ENCODE peak calls at places on chromosomes 11 and 22, in eight cellular contexts. Z is HCT116; D is H9; E is endodermal cell; S is brain microvascular endothelial cell; G is ascending aorta; W is foreskin fibroblast; Q is CD4-positive, alpha-beta T cell. V is an unnamed sample.

GRCh38 chr22:17368727-17369552 is at the start of gene CECR2:
- DNase-seq in E (peak; percentile 93), G (no peak), W (peak; percentile 28), D (peak; percentile 86), Q (no peak), S (no peak), Z (peak; percentile 34), V (no peak)

GRCh38 chr11:120710354-120711187 is 199.0 kb downstream of the GRIK4 start:
- DNase-seq in G (no peak), Q (no peak), E (peak; percentile 79), S (peak; percentile 83), Z (peak; percentile 41), D (peak; percentile 69), W (peak; percentile 96), V (peak; percentile 47)

GRCh38 chr11:88553204-88553603 is 215.7 kb upstream of the CTSC start:
- DNase-seq in E (no peak), S (peak; percentile 28), D (no peak), W (peak; percentile 74), Z (no peak), Q (no peak), G (no peak), V (no peak)

GRCh38 chr11:34149274-34149673 is 43.8 kb downstream of the NAT10 start:
- DNase-seq in E (no peak), S (no peak), W (no peak), D (no peak), Z (no peak), G (no peak), Q (no peak), V (no peak)

GRCh38 chr11:132844956-132845355 is 687.3 kb downstream of the OPCML start:
- DNase-seq in E (no peak), S (peak; percentile 91), Z (no peak), D (no peak), G (no peak), W (peak; percentile 89), Q (no peak), V (no peak)

GRCh38 chr11:109486129-109486528 is 64.1 kb downstream of the C11orf87 start:
- DNase-seq in W (no peak), G (no peak), Z (no peak), Q (no peak), S (no peak), D (no peak), E (no peak), V (no peak)

GRCh38 chr11:117070016-117070415 is 28.2 kb downstream of the SIK3 start:
- DNase-seq in Z (no peak), G (no peak), E (no peak), S (no peak), W (peak; percentile 54), Q (no peak), D (no peak), V (no peak)

GRCh38 chr11:85810871-85811611 is at the start of gene SYTL2:
- DNase-seq in D (peak; percentile 82), Z (no peak), E (peak; percentile 93), Q (peak; percentile 66), S (peak; percentile 18), G (peak; percentile 85), W (peak; percentile 79), V (peak; percentile 58)

GRCh38 chr11:69437001-69437875 is 44.2 kb upstream of the LINC01488 start:
- DNase-seq in E (peak; percentile 94), S (no peak), D (peak; percentile 89), W (no peak), Z (no peak), Q (no peak), G (no peak), V (no peak)

GRCh38 chr11:45665206-45665932 is at the start of gene CHST1:
- DNase-seq in G (peak; percentile 85), S (no peak), D (peak; percentile 51), Q (no peak), E (peak; percentile 76), Z (no peak), W (peak; percentile 59), V (peak; percentile 87)

GRCh38 chr11:128615612-128616011 is 28.3 kb upstream of the ETS1 start:
- DNase-seq in W (no peak), E (peak; percentile 42), Z (no peak), D (no peak), S (no peak), Q (no peak), G (no peak), V (no peak)

GRCh38 chr11:46247090-46247489 is 30.4 kb upstream of the CREB3L1 start:
- DNase-seq in W (peak; percentile 63), S (no peak), G (no peak), Q (no peak), D (no peak), E (no peak), Z (no peak), V (no peak)

GRCh38 chr11:11177156-11177808 is 175.8 kb downstream of the CSNK2A3 start:
- DNase-seq in G (no peak), W (no peak), E (no peak), S (no peak), Q (no peak), D (no peak), Z (no peak), V (no peak)

GRCh38 chr11:119885067-119885466 is 156.1 kb upstream of the NECTIN1 start:
- DNase-seq in G (no peak), W (no peak), D (no peak), S (no peak), Q (no peak), Z (no peak), E (no peak), V (no peak)

GRCh38 chr22:35868938-35869337 is 151.3 kb downstream of the APOL5 start:
- DNase-seq in W (no peak), D (no peak), E (no peak), Q (no peak), Z (no peak), G (no peak), S (peak; percentile 11), V (no peak)

GRCh38 chr22:49540084-49540483 is 287.6 kb downstream of the BRD1 start:
- DNase-seq in W (no peak), S (no peak), Q (no peak), D (no peak), E (peak; percentile 15), G (peak; percentile 24), Z (no peak), V (peak; percentile 5)
- TF ChIP-seq CTCF in W (no peak), S (no peak), Q (no peak), D (no peak), E (no peak), G (no peak), Z (no peak), V (no peak)

DNA sequence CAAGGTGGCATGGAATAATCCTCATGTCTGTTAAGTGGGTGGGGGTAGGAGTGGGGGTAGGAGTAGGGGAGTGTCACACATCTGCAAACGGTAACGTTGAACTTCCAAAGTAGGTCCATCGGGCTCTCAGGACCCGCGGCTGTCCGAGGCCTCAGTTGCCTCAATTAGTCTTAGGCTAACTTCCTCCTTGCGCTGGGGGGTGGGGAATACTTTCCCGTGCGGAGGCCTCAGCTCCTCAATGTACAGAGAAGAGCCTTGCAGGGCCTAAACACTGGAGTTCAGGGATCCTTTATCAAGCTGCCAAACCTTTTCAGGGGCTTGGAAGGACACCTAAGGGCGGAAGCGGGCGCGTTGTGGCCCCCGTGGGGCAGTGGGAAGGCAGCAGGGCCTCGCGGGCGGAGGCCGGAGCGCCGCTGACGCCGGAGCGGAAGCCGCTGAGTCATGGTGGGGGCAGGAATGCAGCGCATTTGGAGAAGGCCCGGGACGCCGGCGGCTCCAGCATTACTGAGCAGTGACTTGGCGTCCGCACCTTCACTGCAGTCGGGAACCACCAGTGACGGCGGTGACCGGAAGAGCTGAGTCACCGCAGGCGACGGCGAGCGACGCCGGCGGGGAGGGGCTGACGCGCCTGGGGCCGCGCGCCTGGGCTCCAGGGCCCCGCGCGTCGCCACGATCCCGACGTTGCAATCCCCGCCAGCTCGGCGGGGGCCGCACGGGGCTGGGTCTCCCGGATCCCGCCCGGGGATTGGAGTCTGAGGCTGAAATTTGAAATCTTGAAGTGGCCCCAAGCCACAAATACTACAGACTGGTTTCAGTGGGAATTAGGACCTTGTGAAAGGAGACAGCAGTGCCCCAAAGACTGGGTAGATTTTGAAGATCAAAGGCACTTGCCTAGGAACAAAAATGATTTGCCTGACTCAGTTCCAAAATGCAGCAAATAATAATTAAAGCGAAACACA is 20.2 kb upstream of the IPO7 start:
- DNase-seq in G (peak; percentile 99), Z (peak; percentile 97), D (peak; percentile 97), S (peak; percentile 97), Q (peak; percentile 64), W (peak; percentile 99), E (peak; percentile 98), V (peak; percentile 96)
- TF ChIP-seq CTCF in G (no peak), Z (no peak), D (no peak), S (no peak), Q (no peak), W (no peak), E (no peak), V (no peak)

DNA sequence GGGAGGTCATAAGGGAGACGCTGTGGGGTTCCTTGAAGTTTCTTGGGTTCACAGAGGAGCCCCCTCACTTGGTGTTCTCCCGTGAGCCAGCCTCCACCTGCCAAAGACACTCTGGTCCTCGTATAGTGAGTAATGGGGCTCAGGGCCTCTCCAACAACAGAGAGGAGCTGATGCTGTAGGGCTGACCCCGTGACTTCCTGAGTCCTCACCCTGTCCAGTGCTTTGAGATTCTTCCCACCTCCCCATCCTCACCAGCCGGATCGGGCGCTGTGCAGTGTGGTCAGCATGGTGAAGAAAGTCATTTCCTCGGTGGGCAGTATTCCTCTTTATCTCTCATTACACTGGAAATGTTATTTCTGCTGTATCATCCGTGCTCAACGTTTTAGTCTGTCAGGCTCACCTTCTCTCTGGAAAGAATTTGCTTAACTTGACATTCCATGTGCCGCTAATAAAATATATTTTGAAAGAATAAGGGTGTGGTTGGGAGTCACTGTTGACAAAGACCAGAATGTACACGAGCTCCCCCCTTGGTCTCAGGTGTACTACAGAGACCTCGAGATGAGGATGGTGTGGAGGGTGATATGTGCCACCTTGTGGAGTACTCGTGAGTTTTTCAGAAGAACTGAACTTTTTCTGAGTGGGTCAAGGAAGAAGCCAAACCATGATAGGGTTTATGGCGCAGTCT is 25.7 kb upstream of the SCGB1A1 start:
- DNase-seq in G (no peak), Z (peak; percentile 43), W (no peak), Q (no peak), E (no peak), D (no peak), S (no peak), V (no peak)
- TF ChIP-seq CTCF in G (no peak), Z (peak; percentile 90), W (no peak), Q (peak; percentile 44), E (peak; percentile 59), D (no peak), S (peak; percentile 29), V (no peak)

GRCh38 chr11:114019574-114019973 is 39.9 kb upstream of the ZBTB16 start:
- DNase-seq in G (no peak), D (no peak), Q (no peak), W (no peak), E (no peak), Z (no peak), S (no peak), V (no peak)
- TF ChIP-seq CTCF in G (no peak), D (no peak), Q (no peak), W (no peak), E (no peak), Z (no peak), S (no peak), V (no peak)

DNA sequence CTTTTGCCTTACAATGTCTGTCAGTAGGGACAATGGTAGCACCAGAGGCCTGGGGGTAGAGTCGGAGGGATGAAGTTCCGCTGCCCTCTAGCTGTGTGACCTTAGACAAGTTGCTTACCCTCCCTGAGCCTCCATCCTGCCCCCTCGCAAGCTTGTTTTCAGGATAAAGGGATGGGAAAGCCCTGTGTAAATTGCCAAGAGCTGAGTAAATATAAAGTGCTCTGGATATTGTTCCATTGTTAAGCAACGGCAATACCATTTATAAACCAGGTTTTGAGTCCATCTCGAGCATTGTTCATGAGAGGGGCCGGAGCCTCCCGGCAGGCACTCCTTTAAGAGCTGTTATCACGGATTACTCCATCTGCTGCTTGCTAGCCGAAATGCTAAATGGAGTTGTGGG is 72.9 kb downstream of the ZBTB16 start:
- DNase-seq in W (no peak), D (no peak), Z (no peak), S (no peak), E (peak; percentile 57), G (no peak), Q (no peak), V (no peak)
- TF ChIP-seq CTCF in W (no peak), D (no peak), Z (no peak), S (no peak), E (peak; percentile 45), G (no peak), Q (no peak), V (no peak)